ENCODE peak calls at places on chromosome X, in four cellular contexts. Y is cardiac muscle cell, C is PC-3, U is psoas muscle. A is an unnamed sample.

GRCh38 chrX:123764967-123765871 is 32.4 kb upstream of the THOC2 start:
- DNase-seq in Y (peak; percentile 82), C (peak; percentile 83), U (peak; percentile 90), A (peak; percentile 66)

GRCh38 chrX:23766650-23767551 is 16.1 kb upstream of the SAT1 start:
- DNase-seq in Y (no peak), C (no peak), U (no peak), A (no peak)

GRCh38 chrX:102155806-102156179 is at the start of gene BEX5:
- DNase-seq in Y (peak; percentile 80), C (peak; percentile 28), U (peak; percentile 51), A (no peak)

GRCh38 chrX:20265726-20266681 is 705 bp downstream of the RPS6KA3 start:
- DNase-seq in Y (peak; percentile 49), C (peak; percentile 48), U (peak; percentile 64), A (no peak)

GRCh38 chrX:132489256-132490085 is 633 bp upstream of the MBNL3 start:
- DNase-seq in Y (peak; percentile 70), C (peak; percentile 70), U (peak; percentile 73), A (peak; percentile 16)

GRCh38 chrX:46648660-46649059 is 75.1 kb downstream of the CHST7 start:
- DNase-seq in Y (no peak), C (no peak), U (no peak), A (no peak)

GRCh38 chrX:11351375-11352295 is 58.4 kb downstream of the AMELX start:
- DNase-seq in Y (peak; percentile 6), C (no peak), U (peak; percentile 77), A (peak; percentile 14)

GRCh38 chrX:20028588-20028987 is 37.7 kb upstream of the BCLAF3 start:
- DNase-seq in Y (no peak), C (no peak), U (no peak), A (no peak)

DNA sequence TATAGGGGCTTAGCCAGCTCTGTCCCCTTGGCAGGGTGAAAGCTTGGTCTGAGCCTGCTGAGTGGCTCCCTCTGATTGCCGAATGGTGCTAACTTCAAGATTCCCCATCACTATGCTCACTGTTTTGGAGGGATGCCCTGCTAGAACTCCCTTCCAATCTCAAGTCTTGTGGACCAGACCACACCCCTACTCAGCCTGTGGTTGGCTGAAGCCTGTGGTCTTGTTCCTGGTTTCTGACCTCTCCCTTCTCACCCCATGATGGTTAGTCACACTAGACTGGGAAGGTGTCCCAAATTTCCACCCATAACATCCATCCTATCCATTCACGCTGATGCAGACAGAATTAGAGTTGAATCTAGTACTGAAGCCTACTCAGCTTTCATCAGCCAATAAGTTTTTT is 184.7 kb upstream of the NDP start:
- DNase-seq in Y (no peak), C (no peak), U (no peak), A (peak; percentile 27)
- H3K27ac ChIP-seq in Y (no peak overlapping the region), C (no peak overlapping the region), U (no peak overlapping the region), A (no peak overlapping the region)

GRCh38 chrX:30572678-30573077 is 4.9 kb downstream of the TASL start:
- DNase-seq in Y (no peak), C (no peak), U (no peak), A (no peak)
- H3K27ac ChIP-seq in Y (no peak overlapping the region), C (no peak overlapping the region), U (no peak overlapping the region), A (no peak overlapping the region)

DNA sequence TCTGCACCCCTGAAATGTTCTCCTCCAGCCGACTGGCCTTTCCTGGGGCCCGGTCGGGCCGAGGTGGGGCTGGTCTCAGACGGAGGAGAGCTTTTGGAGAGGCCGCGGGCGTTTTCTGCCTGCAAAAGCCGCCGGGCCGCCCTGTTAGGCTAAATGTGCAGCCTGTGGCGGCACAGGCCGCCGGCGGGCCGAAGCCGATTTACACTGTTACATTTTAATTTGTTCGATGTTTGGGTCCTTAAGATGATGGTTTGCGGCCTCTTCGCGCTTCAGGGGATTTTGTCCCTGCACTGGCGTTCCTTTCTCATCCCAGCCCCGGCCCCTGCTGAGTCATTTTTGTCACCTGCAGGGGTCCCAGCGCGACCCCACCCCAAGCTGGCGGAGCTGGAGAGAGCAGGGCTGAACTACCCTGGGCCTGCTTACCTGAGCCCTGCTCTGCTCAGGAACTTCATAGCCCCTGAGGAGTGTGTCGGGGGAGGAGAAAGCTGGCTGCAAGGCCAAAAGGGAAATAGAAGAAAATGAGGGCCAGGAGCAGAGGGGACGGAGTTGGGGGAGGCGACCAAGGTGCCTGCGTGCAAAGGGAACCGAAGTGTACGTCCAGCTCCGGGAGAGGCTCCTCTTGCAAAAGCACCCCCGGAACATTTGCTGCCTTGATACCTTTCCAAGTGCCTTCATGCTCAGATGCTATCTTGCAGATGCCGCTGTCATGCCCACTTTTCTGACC is 861 bp upstream of the RBBP7 start:
- DNase-seq in Y (peak; percentile 32), C (peak; percentile 27), U (peak; percentile 68), A (no peak)
- H3K27ac ChIP-seq in Y (peak overlapping the region; percentile 97), C (peak overlapping the region; percentile 51), U (peak overlapping the region; percentile 82), A (peak overlapping the region; percentile 88)

DNA sequence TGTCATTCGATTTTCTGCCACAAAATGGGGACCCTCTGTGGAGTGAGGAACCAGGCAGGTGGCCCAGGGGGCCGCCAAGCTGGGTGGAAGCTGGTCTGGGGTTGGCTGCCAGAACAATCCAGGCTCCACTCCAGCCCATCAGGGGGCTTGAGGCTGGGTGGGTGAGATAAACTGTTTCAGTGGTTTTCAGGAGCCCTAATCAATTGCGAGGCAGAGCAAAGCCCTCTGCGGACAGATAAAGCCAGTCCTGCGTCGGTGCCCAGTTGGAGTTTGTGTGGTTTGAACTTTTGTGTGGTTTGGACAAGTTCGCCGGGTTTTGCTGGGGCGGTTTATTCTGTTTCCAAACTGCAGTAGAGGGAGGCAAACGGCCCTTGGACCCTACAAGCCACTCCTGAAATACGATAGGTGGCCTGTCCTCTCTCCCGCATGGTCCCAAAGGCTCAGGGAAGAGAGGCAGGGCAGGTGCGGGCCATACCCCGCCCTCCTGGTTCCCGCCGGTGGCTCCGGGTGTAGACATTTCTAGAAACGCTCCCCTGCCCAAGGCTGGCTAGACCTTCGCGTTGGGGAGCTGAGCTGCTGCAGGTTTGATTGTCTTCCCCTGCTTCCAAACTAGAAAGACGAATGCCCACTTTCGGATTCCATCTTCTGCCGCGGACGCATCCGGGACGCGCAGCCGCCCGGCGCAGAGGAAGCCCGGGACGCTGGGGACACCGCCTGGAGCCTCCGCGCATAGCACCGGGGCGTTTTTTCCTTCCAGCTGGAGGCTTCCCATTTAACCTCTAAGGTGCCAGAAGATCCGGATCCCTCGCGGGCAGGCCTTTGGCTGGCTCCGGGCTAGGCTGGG is 169.0 kb upstream of the BCOR start:
- DNase-seq in Y (peak; percentile 86), C (peak; percentile 71), U (peak; percentile 82), A (peak; percentile 29)
- H3K27ac ChIP-seq in Y (no peak overlapping the region), C (no peak overlapping the region), U (peak overlapping the region; percentile 50), A (peak overlapping the region; percentile 41)

DNA sequence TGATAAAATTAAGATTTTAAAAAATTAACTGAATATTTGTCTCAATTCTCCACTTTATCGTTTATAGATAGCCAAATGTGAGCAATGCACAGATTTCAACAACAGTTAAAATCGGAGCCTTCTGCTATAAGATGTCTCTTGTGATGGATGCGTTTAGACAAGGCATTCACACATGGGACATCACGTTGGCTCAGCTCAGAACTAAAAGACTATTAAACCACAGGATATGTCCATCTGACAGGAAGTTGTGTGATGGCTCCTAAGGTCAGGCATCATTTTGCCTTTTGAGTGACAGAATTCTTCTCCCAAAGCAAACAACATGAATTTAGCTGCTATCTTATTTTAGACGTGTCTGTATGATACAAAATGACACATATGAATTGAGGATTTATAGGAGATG is 17.3 kb upstream of the VCX3B start:
- DNase-seq in Y (no peak), C (no peak), U (no peak), A (no peak)
- H3K27ac ChIP-seq in Y (no peak overlapping the region), C (no peak overlapping the region), U (no peak overlapping the region), A (no peak overlapping the region)

GRCh38 chrX:38221391-38221929 is 789 bp upstream of the SRPX start:
- DNase-seq in Y (no peak), C (no peak), U (no peak), A (no peak)
- H3K27ac ChIP-seq in Y (no peak overlapping the region), C (no peak overlapping the region), U (no peak overlapping the region), A (no peak overlapping the region)

A was measured in tibial nerve.